ENCODE peak calls at places on chromosome 22, in nine cellular contexts. T is activated gamma-delta T cell treated with anti-CD3 and anti-CD28 coated beads, Interleukin-2, amount 50 U/mL, for 16 hours; E is stimulated activated CD4-positive, alpha-beta T cell treated with anti-CD3 and anti-CD28 coated beads, Interleukin-15, amount 100 ng/mL, for 24 hours; Q is thoracic aorta; R is SK-N-MC; X is astrocyte; N is activated CD8-positive, alpha-beta memory T cell treated with anti-CD3 and anti-CD28 coated beads for 24 hours; F is activated T-helper 1 cell treated with Interleukin-2 at 50 U/mL for 16 hours; J is activated CD4-positive, alpha-beta T cell treated with anti-CD3 and anti-CD28 coated beads for 4 hours. O is an unnamed sample.

GRCh38 chr22:37328017-37328416 is 45.7 kb downstream of the CYTH4 start:
- DNase-seq in E (no peak), X (peak; percentile 88), R (no peak), N (no peak), J (no peak), Q (no peak), T (no peak), F (no peak), O (no peak)

GRCh38 chr22:42949159-42949558 is 65.8 kb downstream of the PACSIN2 start:
- DNase-seq in T (no peak), J (no peak), X (peak; percentile 64), Q (no peak), E (no peak), F (no peak), R (no peak), N (no peak), O (no peak)

GRCh38 chr22:35727436-35727835 is 9.8 kb downstream of the APOL5 start:
- DNase-seq in Q (no peak), E (no peak), N (no peak), T (no peak), F (no peak), R (no peak), J (no peak), X (no peak), O (no peak)

GRCh38 chr22:40401532-40401931 is 31.1 kb downstream of the SGSM3 start:
- DNase-seq in E (peak; percentile 65), R (no peak), T (peak; percentile 54), F (peak; percentile 42), J (peak; percentile 49), Q (no peak), X (no peak), N (peak; percentile 76), O (peak; percentile 44)

GRCh38 chr22:33931406-33931805 is 11.1 kb upstream of the LARGE1 start:
- DNase-seq in F (no peak), T (no peak), X (no peak), E (no peak), N (no peak), J (no peak), Q (no peak), R (no peak), O (no peak)

GRCh38 chr22:50298937-50299656 is 8.3 kb downstream of the PLXNB2 start:
- DNase-seq in X (no peak), J (no peak), N (no peak), E (no peak), Q (no peak), T (no peak), F (no peak), R (no peak), O (no peak)

GRCh38 chr22:18121436-18122253 is 11.0 kb downstream of the TUBA8 start:
- DNase-seq in X (no peak), T (no peak), R (no peak), F (no peak), N (no peak), E (no peak), Q (no peak), J (no peak), O (no peak)

GRCh38 chr22:35575116-35575748 is 34.6 kb downstream of the RASD2 start:
- DNase-seq in E (peak; percentile 13), N (no peak), R (no peak), X (no peak), T (no peak), F (no peak), Q (no peak), J (no peak), O (no peak)

GRCh38 chr22:22233081-22233480 is 11.5 kb upstream of the VPREB1 start:
- DNase-seq in X (no peak), J (no peak), R (no peak), F (no peak), E (no peak), T (no peak), Q (no peak), N (no peak), O (no peak)

GRCh38 chr22:30444632-30445437 is 19.3 kb downstream of the MTFP1 start:
- DNase-seq in N (peak; percentile 75), X (no peak), R (no peak), T (no peak), E (peak; percentile 72), J (peak; percentile 28), Q (no peak), F (no peak), O (peak; percentile 75)

GRCh38 chr22:39266398-39267030 is 21.7 kb upstream of the PDGFB start:
- DNase-seq in J (no peak), Q (no peak), E (peak; percentile 71), F (no peak), N (no peak), T (no peak), R (no peak), X (no peak), O (peak; percentile 75)

GRCh38 chr22:23570681-23571080 is 9.4 kb downstream of the IGLL1 start:
- DNase-seq in N (no peak), T (no peak), E (no peak), F (no peak), Q (no peak), X (no peak), J (no peak), R (no peak), O (no peak)

GRCh38 chr22:42769238-42769573 is 48.5 kb upstream of the A4GALT start:
- DNase-seq in E (no peak), X (no peak), N (no peak), J (no peak), F (no peak), T (no peak), R (no peak), Q (no peak), O (no peak)

GRCh38 chr22:37684803-37685615 is 1.1 kb upstream of the NOL12 start:
- DNase-seq in E (no peak), F (no peak), X (no peak), Q (no peak), J (no peak), R (no peak), T (no peak), N (no peak), O (no peak)

GRCh38 chr22:33114570-33114969 is 56.4 kb upstream of the SYN3 start:
- DNase-seq in E (no peak), F (no peak), N (no peak), Q (no peak), R (no peak), T (no peak), X (no peak), J (no peak), O (no peak)

GRCh38 chr22:17112491-17113042 is 8.6 kb downstream of the TMEM121B start:
- DNase-seq in F (no peak), J (no peak), E (no peak), Q (no peak), T (no peak), N (no peak), X (no peak), R (no peak), O (no peak)

GRCh38 chr22:32542332-32543019 is 67.9 kb downstream of the FBXO7 start:
- DNase-seq in F (no peak), X (no peak), E (no peak), N (no peak), Q (no peak), J (no peak), R (no peak), T (no peak), O (no peak)

GRCh38 chr22:19877626-19878339 is 23.1 kb upstream of the GNB1L start:
- DNase-seq in Q (no peak), F (no peak), T (no peak), X (peak; percentile 60), N (no peak), J (no peak), E (no peak), R (no peak), O (peak; percentile 2)

GRCh38 chr22:39463931-39464390 is 7.1 kb downstream of the MGAT3 start:
- DNase-seq in J (no peak), R (no peak), N (no peak), F (no peak), X (no peak), E (no peak), T (no peak), Q (no peak), O (no peak)

GRCh38 chr22:31490496-31490925 is 869 bp upstream of the EIF4ENIF1 start:
- DNase-seq in X (peak; percentile 78), E (peak; percentile 73), T (peak; percentile 28), N (peak; percentile 77), F (peak; percentile 27), J (peak; percentile 46), Q (no peak), R (no peak), O (peak; percentile 74)

GRCh38 chr22:45460288-45461109 is 42.2 kb upstream of the FBLN1 start:
- DNase-seq in T (no peak), F (no peak), Q (no peak), J (no peak), R (no peak), N (no peak), X (no peak), E (no peak), O (no peak)